ENCODE peak calls at places on chromosomes 12 and 14, in eight cellular contexts. O is ovary, I is hepatocyte, L is GM12865, Q is heart left ventricle, Y is GM10248, P is H9, B is glutamatergic neuron. G is an unnamed sample.

GRCh38 chr12:38886064-38886463 is 19.3 kb downstream of the CPNE8 start:
- DNase-seq in O (no peak), I (peak), L (no peak), P (no peak), Y (no peak), B (no peak), Q (no peak), G (peak)

GRCh38 chr14:101918125-101918989 is 46.0 kb upstream of the DYNC1H1 start:
- DNase-seq in B (no peak), L (no peak), Y (no peak), I (no peak), Q (no peak), O (no peak), P (no peak), G (no peak)

GRCh38 chr12:57541717-57542116 is 5.3 kb downstream of the DCTN2 start:
- DNase-seq in O (no peak), L (no peak), Y (no peak), I (no peak), B (no peak), Q (no peak), P (no peak), G (no peak)

GRCh38 chr14:84927096-84927910 is 602.6 kb upstream of the FLRT2 start:
- DNase-seq in Y (no peak), O (no peak), Q (no peak), P (no peak), L (no peak), I (no peak), B (no peak), G (no peak)

GRCh38 chr14:106378191-106378590 is 851.8 kb downstream of the TMEM121 start:
- DNase-seq in Q (no peak), P (no peak), L (no peak), O (no peak), Y (peak), B (no peak), I (no peak), G (peak)

GRCh38 chr12:19946549-19946948 is 421.8 kb upstream of the PDE3A start:
- DNase-seq in L (no peak), Y (no peak), O (no peak), P (no peak), I (peak), B (no peak), Q (no peak), G (no peak)

GRCh38 chr12:34406996-34407300 is 384.7 kb downstream of the ALG10 start:
- DNase-seq in L (no peak), Q (peak), B (peak), Y (peak), O (no peak), P (peak), I (no peak), G (no peak)

GRCh38 chr14:96940009-96940408 is 142.8 kb downstream of the VRK1 start:
- DNase-seq in B (no peak), P (no peak), O (no peak), Q (no peak), L (peak), Y (no peak), I (peak), G (no peak)

GRCh38 chr12:54052745-54053624 is 650 bp upstream of the HOXC4 start:
- DNase-seq in Q (no peak), O (peak), Y (peak), B (no peak), P (peak), L (peak), I (peak), G (peak)

GRCh38 chr12:114666746-114667668 is 17.0 kb downstream of the TBX3 start:
- DNase-seq in B (peak), L (no peak), Q (no peak), I (peak), O (peak), Y (no peak), P (peak), G (no peak)

GRCh38 chr12:570949-571794 is 92.1 kb downstream of the NINJ2 start:
- DNase-seq in B (no peak), L (no peak), P (peak), I (peak), Y (no peak), Q (peak), O (peak), G (no peak)

GRCh38 chr12:116687888-116688287 is 50.0 kb downstream of the SPRING1 start:
- DNase-seq in Q (peak), Y (peak), P (peak), O (no peak), L (peak), B (peak), I (peak), G (peak)

GRCh38 chr14:62125793-62126192 is 363.6 kb downstream of the SNAPC1 start:
- DNase-seq in O (no peak), Q (no peak), P (no peak), B (no peak), L (no peak), I (no peak), Y (no peak), G (no peak)

GRCh38 chr12:57522887-57523705 is 472 bp downstream of the MBD6 start:
- DNase-seq in L (peak), P (no peak), Y (no peak), B (peak), Q (peak), I (peak), O (peak), G (no peak)

GRCh38 chr12:9717070-9717925 is 15.6 kb downstream of the CLECL1 start:
- DNase-seq in I (no peak), L (peak), P (no peak), B (no peak), Y (no peak), O (no peak), Q (no peak), G (no peak)

GRCh38 chr14:59819446-59820088 is 51.0 kb downstream of the RTN1 start:
- DNase-seq in P (no peak), I (no peak), Y (no peak), B (no peak), O (no peak), Q (no peak), L (no peak), G (no peak)

GRCh38 chr12:1360812-1361211 is 233.6 kb downstream of the FBXL14 start:
- DNase-seq in P (no peak), O (no peak), Y (no peak), B (no peak), L (no peak), Q (no peak), I (no peak), G (no peak)

GRCh38 chr12:11732023-11732422 is 82.5 kb downstream of the ETV6 start:
- DNase-seq in I (no peak), Y (no peak), O (no peak), L (peak), Q (no peak), B (no peak), P (no peak), G (no peak)

GRCh38 chr12:123150804-123151678 is at the start of gene PITPNM2:
- DNase-seq in O (peak), B (peak), P (no peak), I (peak), Y (peak), Q (peak), L (peak), G (peak)

GRCh38 chr14:76439237-76439775 is 63.4 kb downstream of the ESRRB start:
- DNase-seq in Y (no peak), I (no peak), O (no peak), Q (no peak), B (no peak), L (no peak), P (no peak), G (no peak)

GRCh38 chr14:59097681-59098080 is 90.8 kb upstream of the DAAM1 start:
- DNase-seq in B (no peak), I (no peak), L (no peak), Q (no peak), Y (no peak), O (no peak), P (no peak), G (no peak)

GRCh38 chr12:79344855-79345840 is 345.6 kb downstream of the PAWR start:
- DNase-seq in Q (no peak), P (peak), L (peak), Y (peak), I (peak), O (no peak), B (no peak), G (peak)

GRCh38 chr12:53053223-53054111 is 3.6 kb downstream of the TNS2 start:
- DNase-seq in P (peak), L (peak), B (peak), I (peak), O (peak), Q (peak), Y (no peak), G (peak)

GRCh38 chr14:23076785-23077408 is 18.0 kb downstream of the ACIN1 start:
- DNase-seq in O (no peak), Q (no peak), I (peak), P (no peak), L (no peak), B (no peak), Y (no peak), G (peak)

GRCh38 chr14:80393766-80394165 is 182.5 kb upstream of the DIO2 start:
- DNase-seq in B (no peak), P (no peak), Q (no peak), L (no peak), Y (no peak), O (no peak), I (no peak), G (no peak)

GRCh38 chr12:18919826-18920511 is 182.1 kb downstream of the CAPZA3 start:
- DNase-seq in B (no peak), P (no peak), I (peak), Q (no peak), Y (no peak), L (no peak), O (no peak), G (no peak)

GRCh38 chr14:62081012-62081612 is 318.9 kb downstream of the SNAPC1 start:
- DNase-seq in B (no peak), P (no peak), Q (no peak), O (no peak), I (no peak), Y (peak), L (peak), G (no peak)

GRCh38 chr12:8038659-8039114 is 6.2 kb downstream of the FOXJ2 start:
- DNase-seq in P (peak), Y (no peak), I (peak), L (no peak), B (peak), Q (peak), O (no peak), G (peak)

GRCh38 chr14:38137005-38137404 is 70.7 kb upstream of the SSTR1 start:
- DNase-seq in P (no peak), B (no peak), O (no peak), Y (no peak), Q (no peak), L (no peak), I (no peak), G (no peak)

GRCh38 chr12:9347328-9348127 is 139.3 kb upstream of the PZP start:
- DNase-seq in L (no peak), B (no peak), Q (no peak), I (no peak), Y (no peak), O (no peak), P (peak), G (peak)

GRCh38 chr12:89040146-89040964 is 311.9 kb downstream of the DUSP6 start:
- DNase-seq in I (no peak), L (peak), B (no peak), P (peak), Y (peak), Q (no peak), O (no peak), G (peak)

GRCh38 chr12:632102-632696 is 31.0 kb downstream of the NINJ2 start:
- DNase-seq in O (no peak), P (peak), L (peak), Y (no peak), B (no peak), Q (no peak), I (peak), G (no peak)

GRCh38 chr12:94174576-94174975 is 26.2 kb downstream of the PLXNC1 start:
- DNase-seq in P (no peak), Y (no peak), B (no peak), O (no peak), Q (peak), I (no peak), L (peak), G (peak)

GRCh38 chr14:74064883-74065282 is 19.4 kb downstream of the ALDH6A1 start:
- DNase-seq in O (no peak), Y (no peak), P (no peak), B (no peak), I (no peak), Q (no peak), L (no peak), G (no peak)

GRCh38 chr12:94244165-94245133 is 96.1 kb downstream of the PLXNC1 start:
- DNase-seq in Y (peak), P (no peak), I (no peak), Q (no peak), B (no peak), O (no peak), L (peak), G (peak)

GRCh38 chr12:59155448-59155847 is 235.1 kb upstream of the LRIG3 start:
- DNase-seq in B (no peak), L (no peak), I (no peak), Q (no peak), P (no peak), Y (no peak), O (no peak), G (no peak)

GRCh38 chr14:57139173-57139572 is 129.5 kb downstream of the EXOC5 start:
- DNase-seq in Y (no peak), O (no peak), L (no peak), B (no peak), I (no peak), Q (no peak), P (no peak), G (no peak)
- TF ChIP-seq CTCF in Y (no peak), O (no peak), L (no peak), B (no peak), I (no peak), Q (no peak), P (peak), G (no peak)

DNA sequence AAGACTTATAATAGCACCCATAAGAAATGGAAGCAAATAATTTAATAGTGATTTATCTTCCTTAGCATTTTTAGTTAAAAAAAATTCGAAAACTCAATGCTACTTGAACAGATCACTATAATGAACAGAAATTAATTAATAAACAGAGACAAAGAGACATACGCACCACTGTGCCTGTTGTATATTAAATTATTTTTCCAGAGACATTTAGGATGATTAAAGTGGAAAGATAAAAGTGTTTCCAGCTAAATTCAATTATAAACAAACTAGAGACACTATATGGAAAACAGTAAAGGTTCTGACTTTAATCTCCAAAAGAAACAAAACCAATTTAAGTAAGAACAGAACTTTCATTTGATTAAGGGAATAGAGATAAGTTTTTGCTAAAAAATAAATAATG is 3.4 kb downstream of the HIGD1C start:
- DNase-seq in I (no peak), Y (no peak), P (no peak), Q (no peak), O (no peak), L (no peak), B (no peak), G (no peak)
- TF ChIP-seq CTCF in I (no peak), Y (no peak), P (no peak), Q (no peak), O (no peak), L (no peak), B (no peak), G (no peak)

DNA sequence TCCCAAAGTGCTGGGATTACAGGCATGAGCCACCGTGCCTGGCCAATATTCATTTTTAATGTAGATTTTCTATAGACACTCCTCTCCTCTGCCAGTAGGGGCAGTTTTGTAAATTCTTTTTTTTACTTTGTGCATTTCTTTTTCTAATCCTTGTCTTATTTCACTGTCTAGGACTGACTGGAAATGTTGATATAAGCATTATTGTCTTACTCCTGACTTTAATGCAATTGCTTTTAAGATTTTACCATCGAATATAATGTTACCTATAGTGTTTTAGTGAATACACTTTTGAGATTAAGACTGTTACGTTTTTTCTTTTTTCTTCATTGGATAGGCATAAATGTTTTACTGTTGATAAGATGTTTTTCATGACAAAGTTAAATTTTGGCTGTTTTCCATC is 35.4 kb upstream of the EMP1 start:
- DNase-seq in Y (no peak), B (no peak), L (no peak), O (no peak), P (no peak), I (no peak), Q (no peak), G (no peak)
- TF ChIP-seq CTCF in Y (no peak), B (peak), L (peak), O (no peak), P (peak), I (peak), Q (no peak), G (peak)

GRCh38 chr12:93085383-93086287 is 156.5 kb upstream of the EEA1 start:
- DNase-seq in L (no peak), Q (no peak), B (no peak), O (no peak), I (no peak), Y (no peak), P (no peak), G (no peak)
- TF ChIP-seq CTCF in L (no peak), Q (no peak), B (no peak), O (no peak), I (no peak), Y (no peak), P (no peak), G (no peak)

DNA sequence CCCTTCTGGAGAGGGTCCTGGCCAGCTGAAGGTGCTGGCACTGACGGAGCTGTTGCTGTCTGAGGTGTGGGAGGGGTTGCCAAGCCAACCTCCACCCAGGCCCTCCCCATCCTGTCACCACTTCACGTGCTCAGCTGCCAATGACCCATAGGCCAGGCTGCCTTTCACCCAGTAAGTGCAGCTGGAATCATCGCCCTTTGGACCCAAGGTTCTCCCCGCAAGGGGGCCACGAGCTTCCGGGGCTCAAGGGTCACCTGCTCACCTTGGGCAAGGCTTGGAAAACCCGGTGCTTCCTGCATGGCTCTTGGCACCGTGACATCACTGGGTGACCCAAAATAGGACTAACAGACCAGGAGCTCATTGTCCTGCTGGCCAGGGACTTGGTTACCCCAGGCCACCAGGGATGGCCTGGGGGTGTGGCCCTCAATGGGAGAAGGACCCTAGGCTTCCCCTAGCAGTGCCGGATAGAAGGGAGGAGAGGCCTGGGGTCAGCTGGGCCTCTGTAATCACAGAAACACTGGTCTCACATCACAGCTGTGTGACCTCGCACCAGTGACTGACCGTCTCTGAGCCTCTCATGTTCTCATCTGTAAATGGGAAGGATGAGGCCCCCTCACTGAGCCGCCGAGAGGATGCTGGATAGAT is 51.3 kb downstream of the CCDC85C start:
- DNase-seq in L (no peak), I (peak), B (no peak), O (no peak), Y (no peak), P (no peak), Q (no peak), G (no peak)
- TF ChIP-seq CTCF in L (no peak), I (no peak), B (no peak), O (no peak), Y (no peak), P (no peak), Q (peak), G (no peak)

G was measured in activated CD8-positive, alpha-beta T cell treated with anti-CD3 and anti-CD28 coated beads for 36 hours.